ENCODE peak calls at places on chromosomes 2 and 18, in eight cellular contexts. A is lower lobe of right lung, J is cardiac muscle cell, M is uterus, P is pancreas, Y is tibial nerve, S is HepG2, C is psoas muscle. N is an unnamed sample.

GRCh38 chr2:20143263-20143662 is 81.7 kb downstream of the SDC1 start:
- DNase-seq in A (no peak), J (peak; percentile 29), Y (no peak), S (no peak), M (no peak), P (no peak), C (no peak), N (no peak)

GRCh38 chr2:181324912-181325311 is 132.3 kb upstream of the ITGA4 start:
- DNase-seq in C (no peak), S (no peak), A (no peak), J (no peak), P (no peak), Y (no peak), M (no peak), N (no peak)

GRCh38 chr2:219155054-219155644 is 5.5 kb downstream of the NHEJ1 start:
- DNase-seq in A (no peak), Y (peak; percentile 63), P (no peak), J (peak; percentile 90), M (peak; percentile 38), S (peak; percentile 83), C (no peak), N (no peak)

GRCh38 chr2:25089605-25090424 is 47.9 kb downstream of the EFR3B start:
- DNase-seq in C (no peak), S (no peak), Y (no peak), M (no peak), J (no peak), P (no peak), A (no peak), N (no peak)

GRCh38 chr2:233691443-233692433 is 952 bp upstream of the UGT1A6 start:
- DNase-seq in M (no peak), Y (no peak), J (no peak), A (no peak), P (no peak), C (no peak), S (no peak), N (no peak)

GRCh38 chr2:209091026-209091425 is 332.8 kb upstream of the MAP2 start:
- DNase-seq in Y (no peak), M (no peak), J (no peak), C (no peak), P (no peak), A (no peak), S (no peak), N (no peak)

GRCh38 chr18:21489119-21489750 is 111.3 kb downstream of the ESCO1 start:
- DNase-seq in M (no peak), C (no peak), A (no peak), S (peak; percentile 63), Y (peak; percentile 18), J (peak; percentile 81), P (peak; percentile 32), N (no peak)

GRCh38 chr2:237025090-237025865 is 60.4 kb upstream of the COPS8 start:
- DNase-seq in Y (peak; percentile 61), C (peak; percentile 73), M (no peak), J (no peak), P (no peak), A (peak; percentile 62), S (peak; percentile 80), N (no peak)

GRCh38 chr2:167345559-167345958 is 457.3 kb downstream of the XIRP2 start:
- DNase-seq in A (no peak), J (no peak), C (no peak), M (no peak), P (no peak), S (no peak), Y (no peak), N (no peak)

GRCh38 chr2:170504820-170505145 is 210.4 kb upstream of the SP5 start:
- DNase-seq in P (no peak), S (peak; percentile 14), M (no peak), Y (no peak), J (no peak), A (no peak), C (no peak), N (no peak)

GRCh38 chr2:46369783-46370182 is 72.6 kb downstream of the EPAS1 start:
- DNase-seq in Y (no peak), P (no peak), C (no peak), J (no peak), A (no peak), S (no peak), M (no peak), N (no peak)

GRCh38 chr18:3333056-3333720 is 71.3 kb downstream of the MYL12B start:
- DNase-seq in C (no peak), M (no peak), A (no peak), J (no peak), S (no peak), P (no peak), Y (no peak), N (no peak)

GRCh38 chr2:142180820-142181533 is 50.2 kb upstream of the LRP1B start:
- DNase-seq in A (no peak), J (peak; percentile 25), S (peak; percentile 43), P (peak; percentile 43), C (peak; percentile 20), M (no peak), Y (no peak), N (no peak)

DNA sequence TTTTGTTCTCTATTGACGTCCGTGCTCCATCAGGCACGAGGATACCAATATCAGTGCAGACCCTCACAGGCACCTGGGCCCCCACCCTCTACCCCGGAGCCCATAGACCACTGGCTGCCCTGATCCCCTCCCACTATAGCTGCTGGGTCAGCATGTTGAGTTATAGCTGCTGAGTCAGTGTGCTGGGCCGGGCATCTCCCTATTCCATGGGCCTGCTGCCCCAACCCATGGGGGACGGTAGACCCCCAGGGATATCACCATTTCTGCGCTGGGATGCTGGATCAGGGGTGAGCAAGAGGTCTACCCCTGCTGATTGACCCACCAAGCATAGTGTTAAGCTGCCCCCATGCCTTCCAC is 100.1 kb upstream of the ST3GAL5 start:
- DNase-seq in P (no peak), M (no peak), A (no peak), J (no peak), S (no peak), C (no peak), Y (no peak), N (no peak)
- H3K27ac ChIP-seq in P (no peak overlapping the region), M (peak overlapping the region; percentile 86), A (no peak overlapping the region), J (no peak overlapping the region), S (no peak overlapping the region), C (peak overlapping the region; percentile 70), Y (peak overlapping the region; percentile 71), N (no peak overlapping the region)

GRCh38 chr18:61943175-61943964 is 50.6 kb upstream of the RNF152 start:
- DNase-seq in A (no peak), P (no peak), Y (no peak), M (no peak), C (no peak), S (no peak), J (no peak), N (no peak)

GRCh38 chr18:61946449-61946848 is 53.6 kb upstream of the RNF152 start:
- DNase-seq in S (no peak), M (no peak), Y (no peak), P (no peak), A (no peak), C (no peak), J (no peak), N (no peak)

GRCh38 chr18:61939032-61939674 is 46.3 kb upstream of the RNF152 start:
- DNase-seq in J (no peak), M (no peak), A (no peak), Y (no peak), P (no peak), C (no peak), S (no peak), N (no peak)

DNA sequence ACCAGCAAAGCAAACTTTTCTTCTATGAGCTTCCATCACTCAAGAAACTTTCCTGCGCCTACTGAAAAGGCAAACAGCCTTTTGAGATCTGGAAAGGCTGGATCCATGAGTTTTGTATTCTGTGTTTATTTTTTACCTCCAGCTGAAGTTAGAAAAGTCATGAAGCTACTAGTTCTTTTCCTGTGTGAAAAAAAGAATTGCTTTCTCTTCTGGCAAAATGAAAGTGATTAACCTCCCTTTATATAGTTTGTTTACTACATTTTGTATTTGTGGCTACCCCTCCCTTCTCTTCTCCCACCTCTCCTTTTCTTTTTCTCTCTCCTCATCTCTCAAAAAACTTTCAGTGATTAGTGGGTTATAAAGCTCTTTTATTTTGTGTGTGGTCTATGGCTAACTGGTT is 49.3 kb upstream of the RNF152 start:
- DNase-seq in C (no peak), M (no peak), J (no peak), S (no peak), Y (no peak), P (no peak), A (no peak), N (no peak)
- H3K9me3 ChIP-seq in C (no peaks in the 10 kb centered on the region), M (no peaks in the 10 kb centered on the region), J (no peaks in the 10 kb centered on the region), S (no peaks in the 10 kb centered on the region), Y (no peaks in the 10 kb centered on the region), P (no peaks in the 10 kb centered on the region), A (no peaks in the 10 kb centered on the region), N (no peaks in the 10 kb centered on the region)

DNA sequence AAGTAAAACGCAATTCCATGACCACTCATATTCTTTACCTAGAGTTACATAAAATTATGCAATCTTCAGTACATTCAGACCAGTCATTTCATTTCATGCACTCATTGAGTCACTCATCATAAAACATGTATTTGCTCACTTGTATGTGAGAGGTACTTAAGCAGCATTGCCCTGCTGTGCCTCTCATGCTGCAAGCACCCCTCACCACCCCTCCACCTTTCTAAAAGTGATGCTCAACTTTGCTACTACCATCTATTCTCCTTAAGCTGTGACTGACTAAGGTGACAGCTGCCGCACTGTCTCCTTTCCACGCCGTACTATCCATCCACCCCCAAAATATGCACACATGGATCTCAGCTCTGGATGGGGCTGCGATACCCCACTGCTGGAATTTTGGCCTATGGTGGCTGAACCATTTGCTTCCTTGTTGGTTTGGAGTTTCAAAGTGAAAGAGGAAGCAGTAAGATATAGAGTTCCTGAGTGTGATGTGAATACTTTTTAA is 7.2 kb downstream of the ARHGAP25 start:
- DNase-seq in S (no peak), C (no peak), J (no peak), A (no peak), P (no peak), M (no peak), Y (no peak), N (no peak)
- H3K27ac ChIP-seq in S (no peak overlapping the region), C (no peak overlapping the region), J (no peak overlapping the region), A (peak overlapping the region; percentile 76), P (no peak overlapping the region), M (no peak overlapping the region), Y (no peak overlapping the region), N (no peak overlapping the region)

GRCh38 chr18:78679061-78679460 is 300.6 kb upstream of the SALL3 start:
- DNase-seq in J (no peak), Y (no peak), A (no peak), P (no peak), S (no peak), M (no peak), C (peak; percentile 19), N (no peak)

GRCh38 chr18:78679861-78680260 is 299.8 kb upstream of the SALL3 start:
- DNase-seq in P (no peak), M (no peak), Y (no peak), S (no peak), C (no peak), A (no peak), J (no peak), N (no peak)

GRCh38 chr18:78676622-78677482 is 302.8 kb upstream of the SALL3 start:
- DNase-seq in J (no peak), C (peak; percentile 18), S (no peak), M (no peak), A (no peak), P (no peak), Y (no peak), N (no peak)

GRCh38 chr18:78677483-78678317 is 301.9 kb upstream of the SALL3 start:
- DNase-seq in P (no peak), M (no peak), S (no peak), A (no peak), Y (no peak), C (peak; percentile 40), J (no peak), N (no peak)

GRCh38 chr18:78678318-78678695 is 301.3 kb upstream of the SALL3 start:
- DNase-seq in Y (no peak), J (no peak), C (no peak), P (no peak), S (no peak), A (no peak), M (no peak), N (no peak)
- H3K9me3 ChIP-seq in Y (no peaks in the 10 kb centered on the region), J (no peaks in the 10 kb centered on the region), C (no peaks in the 10 kb centered on the region), P (no peaks in the 10 kb centered on the region), S (no peaks in the 10 kb centered on the region), A (no peaks in the 10 kb centered on the region), M (no peaks in the 10 kb centered on the region), N (no peaks in the 10 kb centered on the region)